ENCODE peak calls at places on chromosomes 1 and 21, in ten cellular contexts. One of them, this sample, is unnamed.
A peak's percentile ranks its signal among the peaks of the same experiment; 100 is the strongest.

GRCh38 chr1:241485554-241485992 is 34.0 kb downstream of the FH start:
- DNase-seq in keratinocyte: no peak
- DNase-seq in upper lobe of left lung: no peak
- DNase-seq in GM23338: peak; percentile 59
- DNase-seq in sigmoid colon: no peak
- DNase-seq in pancreas: no peak
- DNase-seq in PC-9: no peak
- DNase-seq in activated B cell treated with CpG ODN at 0.5 μM for 24 hours: no peak
- DNase-seq in tibial nerve: no peak
- DNase-seq in fibroblast of mammary gland: peak; percentile 42
- DNase-seq in this sample: peak; percentile 64

GRCh38 chr1:180167721-180168467 is 13.2 kb downstream of the QSOX1 start:
- DNase-seq in keratinocyte: peak; percentile 76
- DNase-seq in upper lobe of left lung: peak; percentile 88
- DNase-seq in GM23338: peak; percentile 92
- DNase-seq in sigmoid colon: peak; percentile 51
- DNase-seq in pancreas: peak; percentile 94
- DNase-seq in PC-9: peak; percentile 96
- DNase-seq in activated B cell treated with CpG ODN at 0.5 μM for 24 hours: no peak
- DNase-seq in tibial nerve: no peak
- DNase-seq in fibroblast of mammary gland: no peak
- DNase-seq in this sample: peak; percentile 97

GRCh38 chr1:11882814-11883538 is 24.2 kb upstream of the NPPB start:
- DNase-seq in keratinocyte: no peak
- DNase-seq in upper lobe of left lung: peak; percentile 77
- DNase-seq in GM23338: peak; percentile 80
- DNase-seq in sigmoid colon: no peak
- DNase-seq in pancreas: peak; percentile 88
- DNase-seq in PC-9: peak; percentile 34
- DNase-seq in activated B cell treated with CpG ODN at 0.5 μM for 24 hours: no peak
- DNase-seq in tibial nerve: no peak
- DNase-seq in fibroblast of mammary gland: no peak
- DNase-seq in this sample: no peak

GRCh38 chr21:44939532-44940115 is at the start of gene SLX9:
- DNase-seq in keratinocyte: no peak
- DNase-seq in upper lobe of left lung: peak; percentile 96
- DNase-seq in GM23338: peak; percentile 91
- DNase-seq in sigmoid colon: peak; percentile 86
- DNase-seq in pancreas: peak; percentile 79
- DNase-seq in PC-9: peak; percentile 80
- DNase-seq in activated B cell treated with CpG ODN at 0.5 μM for 24 hours: peak; percentile 80
- DNase-seq in tibial nerve: no peak
- DNase-seq in fibroblast of mammary gland: peak; percentile 60
- DNase-seq in this sample: peak; percentile 77

GRCh38 chr1:101236546-101237228 is at the start of gene S1PR1:
- DNase-seq in keratinocyte: peak; percentile 32
- DNase-seq in upper lobe of left lung: peak; percentile 89
- DNase-seq in GM23338: peak; percentile 88
- DNase-seq in sigmoid colon: peak; percentile 81
- DNase-seq in pancreas: peak; percentile 43
- DNase-seq in PC-9: no peak
- DNase-seq in activated B cell treated with CpG ODN at 0.5 μM for 24 hours: peak; percentile 61
- DNase-seq in tibial nerve: peak; percentile 28
- DNase-seq in fibroblast of mammary gland: peak; percentile 48
- DNase-seq in this sample: peak; percentile 52

GRCh38 chr1:46517932-46518498 is 28.4 kb downstream of the DMBX1 start:
- DNase-seq in keratinocyte: no peak
- DNase-seq in upper lobe of left lung: no peak
- DNase-seq in GM23338: no peak
- DNase-seq in sigmoid colon: no peak
- DNase-seq in pancreas: no peak
- DNase-seq in PC-9: peak; percentile 35
- DNase-seq in activated B cell treated with CpG ODN at 0.5 μM for 24 hours: no peak
- DNase-seq in tibial nerve: no peak
- DNase-seq in fibroblast of mammary gland: no peak
- DNase-seq in this sample: no peak

GRCh38 chr1:217078959-217079358 is 355.7 kb upstream of the ESRRG start:
- DNase-seq in keratinocyte: no peak
- DNase-seq in upper lobe of left lung: no peak
- DNase-seq in GM23338: no peak
- DNase-seq in sigmoid colon: no peak
- DNase-seq in pancreas: no peak
- DNase-seq in PC-9: no peak
- DNase-seq in activated B cell treated with CpG ODN at 0.5 μM for 24 hours: no peak
- DNase-seq in tibial nerve: no peak
- DNase-seq in fibroblast of mammary gland: no peak
- DNase-seq in this sample: no peak

GRCh38 chr1:164660415-164661174 is 101.6 kb downstream of the PBX1 start:
- DNase-seq in keratinocyte: no peak
- DNase-seq in upper lobe of left lung: no peak
- DNase-seq in GM23338: no peak
- DNase-seq in sigmoid colon: no peak
- DNase-seq in pancreas: no peak
- DNase-seq in PC-9: no peak
- DNase-seq in activated B cell treated with CpG ODN at 0.5 μM for 24 hours: no peak
- DNase-seq in tibial nerve: no peak
- DNase-seq in fibroblast of mammary gland: no peak
- DNase-seq in this sample: no peak

GRCh38 chr1:41751804-41752513 is 166.8 kb downstream of the HIVEP3 start:
- DNase-seq in keratinocyte: no peak
- DNase-seq in upper lobe of left lung: no peak
- DNase-seq in GM23338: no peak
- DNase-seq in sigmoid colon: peak; percentile 63
- DNase-seq in pancreas: no peak
- DNase-seq in PC-9: no peak
- DNase-seq in activated B cell treated with CpG ODN at 0.5 μM for 24 hours: no peak
- DNase-seq in tibial nerve: no peak
- DNase-seq in fibroblast of mammary gland: peak; percentile 89
- DNase-seq in this sample: no peak

GRCh38 chr21:45104560-45104959 is 30.2 kb downstream of the ADARB1 start:
- DNase-seq in keratinocyte: no peak
- DNase-seq in upper lobe of left lung: no peak
- DNase-seq in GM23338: no peak
- DNase-seq in sigmoid colon: no peak
- DNase-seq in pancreas: peak; percentile 41
- DNase-seq in PC-9: no peak
- DNase-seq in activated B cell treated with CpG ODN at 0.5 μM for 24 hours: peak; percentile 41
- DNase-seq in tibial nerve: no peak
- DNase-seq in fibroblast of mammary gland: no peak
- DNase-seq in this sample: peak; percentile 53

GRCh38 chr1:21397813-21398188 is 42.1 kb upstream of the NBPF3 start:
- DNase-seq in keratinocyte: no peak
- DNase-seq in upper lobe of left lung: no peak
- DNase-seq in GM23338: peak; percentile 85
- DNase-seq in sigmoid colon: no peak
- DNase-seq in pancreas: no peak
- DNase-seq in PC-9: no peak
- DNase-seq in activated B cell treated with CpG ODN at 0.5 μM for 24 hours: no peak
- DNase-seq in tibial nerve: no peak
- DNase-seq in fibroblast of mammary gland: no peak
- DNase-seq in this sample: no peak

GRCh38 chr21:37871121-37871862 is 45.0 kb downstream of the KCNJ6 start:
- DNase-seq in keratinocyte: no peak
- DNase-seq in upper lobe of left lung: no peak
- DNase-seq in GM23338: no peak
- DNase-seq in sigmoid colon: no peak
- DNase-seq in pancreas: no peak
- DNase-seq in PC-9: no peak
- DNase-seq in activated B cell treated with CpG ODN at 0.5 μM for 24 hours: no peak
- DNase-seq in tibial nerve: no peak
- DNase-seq in fibroblast of mammary gland: peak; percentile 86
- DNase-seq in this sample: peak; percentile 66

GRCh38 chr1:15937146-15937545 is 38.8 kb downstream of the ZBTB17 start:
- DNase-seq in keratinocyte: no peak
- DNase-seq in upper lobe of left lung: peak; percentile 62
- DNase-seq in GM23338: no peak
- DNase-seq in sigmoid colon: no peak
- DNase-seq in pancreas: no peak
- DNase-seq in PC-9: no peak
- DNase-seq in activated B cell treated with CpG ODN at 0.5 μM for 24 hours: no peak
- DNase-seq in tibial nerve: no peak
- DNase-seq in fibroblast of mammary gland: no peak
- DNase-seq in this sample: no peak

GRCh38 chr1:180151508-180151907 is 3.2 kb upstream of the QSOX1 start:
- DNase-seq in keratinocyte: no peak
- DNase-seq in upper lobe of left lung: no peak
- DNase-seq in GM23338: no peak
- DNase-seq in sigmoid colon: no peak
- DNase-seq in pancreas: no peak
- DNase-seq in PC-9: no peak
- DNase-seq in activated B cell treated with CpG ODN at 0.5 μM for 24 hours: no peak
- DNase-seq in tibial nerve: no peak
- DNase-seq in fibroblast of mammary gland: peak; percentile 76
- DNase-seq in this sample: peak; percentile 88

GRCh38 chr1:186112280-186112679 is 262.8 kb downstream of the TPR start:
- DNase-seq in keratinocyte: peak; percentile 15
- DNase-seq in upper lobe of left lung: no peak
- DNase-seq in GM23338: peak; percentile 12
- DNase-seq in sigmoid colon: no peak
- DNase-seq in pancreas: no peak
- DNase-seq in PC-9: no peak
- DNase-seq in activated B cell treated with CpG ODN at 0.5 μM for 24 hours: no peak
- DNase-seq in tibial nerve: no peak
- DNase-seq in fibroblast of mammary gland: no peak
- DNase-seq in this sample: peak; percentile 17

GRCh38 chr1:21896026-21896425 is 41.1 kb downstream of the HSPG2 start:
- DNase-seq in keratinocyte: no peak
- DNase-seq in upper lobe of left lung: no peak
- DNase-seq in GM23338: no peak
- DNase-seq in sigmoid colon: no peak
- DNase-seq in pancreas: no peak
- DNase-seq in PC-9: no peak
- DNase-seq in activated B cell treated with CpG ODN at 0.5 μM for 24 hours: no peak
- DNase-seq in tibial nerve: no peak
- DNase-seq in fibroblast of mammary gland: no peak
- DNase-seq in this sample: no peak

GRCh38 chr1:40257313-40257687 is 736 bp upstream of the ZMPSTE24 start:
- DNase-seq in keratinocyte: no peak
- DNase-seq in upper lobe of left lung: no peak
- DNase-seq in GM23338: peak; percentile 33
- DNase-seq in sigmoid colon: no peak
- DNase-seq in pancreas: no peak
- DNase-seq in PC-9: no peak
- DNase-seq in activated B cell treated with CpG ODN at 0.5 μM for 24 hours: no peak
- DNase-seq in tibial nerve: no peak
- DNase-seq in fibroblast of mammary gland: no peak
- DNase-seq in this sample: no peak

GRCh38 chr1:226568077-226568831 is 19.7 kb downstream of the STUM start:
- DNase-seq in keratinocyte: no peak
- DNase-seq in upper lobe of left lung: peak; percentile 36
- DNase-seq in GM23338: peak; percentile 65
- DNase-seq in sigmoid colon: peak; percentile 76
- DNase-seq in pancreas: no peak
- DNase-seq in PC-9: no peak
- DNase-seq in activated B cell treated with CpG ODN at 0.5 μM for 24 hours: no peak
- DNase-seq in tibial nerve: no peak
- DNase-seq in fibroblast of mammary gland: peak; percentile 15
- DNase-seq in this sample: no peak
- TF ChIP-seq CTCF in keratinocyte: no peak
- TF ChIP-seq CTCF in upper lobe of left lung: no peak
- TF ChIP-seq CTCF in GM23338: peak; percentile 68
- TF ChIP-seq CTCF in sigmoid colon: peak; percentile 41
- TF ChIP-seq CTCF in pancreas: no peak
- TF ChIP-seq CTCF in PC-9: peak; percentile 34
- TF ChIP-seq CTCF in activated B cell treated with CpG ODN at 0.5 μM for 24 hours: no peak
- TF ChIP-seq CTCF in tibial nerve: no peak
- TF ChIP-seq CTCF in fibroblast of mammary gland: peak; percentile 21
- TF ChIP-seq CTCF in this sample: peak; percentile 15

GRCh38 chr1:198756470-198756869 is 117.6 kb downstream of the PTPRC start:
- DNase-seq in keratinocyte: no peak
- DNase-seq in upper lobe of left lung: no peak
- DNase-seq in GM23338: no peak
- DNase-seq in sigmoid colon: no peak
- DNase-seq in pancreas: no peak
- DNase-seq in PC-9: no peak
- DNase-seq in activated B cell treated with CpG ODN at 0.5 μM for 24 hours: no peak
- DNase-seq in tibial nerve: no peak
- DNase-seq in fibroblast of mammary gland: peak; percentile 51
- DNase-seq in this sample: peak; percentile 45
- TF ChIP-seq CTCF in keratinocyte: no peak
- TF ChIP-seq CTCF in upper lobe of left lung: no peak
- TF ChIP-seq CTCF in GM23338: no peak
- TF ChIP-seq CTCF in sigmoid colon: peak; percentile 14
- TF ChIP-seq CTCF in pancreas: no peak
- TF ChIP-seq CTCF in PC-9: peak; percentile 62
- TF ChIP-seq CTCF in activated B cell treated with CpG ODN at 0.5 μM for 24 hours: no peak
- TF ChIP-seq CTCF in tibial nerve: no peak
- TF ChIP-seq CTCF in fibroblast of mammary gland: peak; percentile 25
- TF ChIP-seq CTCF in this sample: peak; percentile 50

DNA sequence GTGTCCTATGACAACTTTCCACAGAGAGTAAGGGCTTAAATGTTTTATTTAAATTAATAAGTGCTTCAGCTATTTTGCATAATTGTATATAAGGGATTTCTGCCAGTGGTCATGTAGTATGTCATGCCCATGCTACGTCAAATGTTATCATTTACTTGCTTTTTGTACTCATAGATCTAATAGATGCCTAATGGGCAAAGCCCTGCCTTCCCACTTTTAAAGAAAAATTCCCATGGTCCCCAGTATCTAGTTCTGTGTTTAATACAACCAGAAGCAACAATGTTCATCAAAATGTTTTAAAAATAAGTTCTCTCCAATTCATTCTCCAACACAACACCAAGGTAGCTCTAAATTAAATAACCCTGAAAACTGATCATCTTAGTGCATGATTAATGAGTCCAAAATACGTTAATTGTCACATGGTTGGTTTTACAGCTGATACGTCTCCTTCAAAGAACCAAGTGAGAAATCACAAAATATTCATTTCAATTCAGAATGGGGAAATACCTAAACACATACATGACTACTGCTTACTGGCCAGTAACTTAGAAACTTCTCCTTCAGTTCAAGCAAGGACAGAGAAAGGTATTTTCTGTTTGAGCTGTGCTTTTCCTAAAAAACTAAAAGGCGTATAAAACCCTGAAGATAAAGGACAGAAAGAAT is 49.1 kb upstream of the SDC3 start:
- DNase-seq in keratinocyte: no peak
- DNase-seq in upper lobe of left lung: no peak
- DNase-seq in GM23338: no peak
- DNase-seq in sigmoid colon: no peak
- DNase-seq in pancreas: no peak
- DNase-seq in PC-9: no peak
- DNase-seq in activated B cell treated with CpG ODN at 0.5 μM for 24 hours: no peak
- DNase-seq in tibial nerve: no peak
- DNase-seq in fibroblast of mammary gland: no peak
- DNase-seq in this sample: no peak
- TF ChIP-seq CTCF in keratinocyte: no peak
- TF ChIP-seq CTCF in upper lobe of left lung: no peak
- TF ChIP-seq CTCF in GM23338: no peak
- TF ChIP-seq CTCF in sigmoid colon: no peak
- TF ChIP-seq CTCF in pancreas: no peak
- TF ChIP-seq CTCF in PC-9: no peak
- TF ChIP-seq CTCF in activated B cell treated with CpG ODN at 0.5 μM for 24 hours: no peak
- TF ChIP-seq CTCF in tibial nerve: no peak
- TF ChIP-seq CTCF in fibroblast of mammary gland: no peak
- TF ChIP-seq CTCF in this sample: no peak

DNA sequence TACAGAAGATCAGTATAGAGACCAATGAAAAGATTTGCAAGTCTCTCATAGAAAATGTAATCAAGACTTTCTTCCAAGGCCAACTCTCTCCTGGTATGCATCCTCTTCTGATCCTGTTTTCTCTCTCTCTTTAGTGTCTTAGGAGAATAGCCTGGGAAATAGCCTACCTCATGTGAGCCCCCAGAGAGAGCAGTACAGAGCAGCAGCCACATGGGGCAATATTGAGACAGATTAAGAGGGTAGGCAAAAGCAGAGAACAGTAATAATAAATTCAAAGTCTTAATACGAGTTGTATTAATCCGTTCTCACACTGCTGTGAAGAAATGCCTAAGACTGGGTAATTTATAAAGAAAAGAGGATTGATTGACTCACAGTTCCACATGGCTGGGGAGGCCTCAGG is 61.4 kb downstream of the RNASEL start:
- DNase-seq in keratinocyte: no peak
- DNase-seq in upper lobe of left lung: no peak
- DNase-seq in GM23338: no peak
- DNase-seq in sigmoid colon: no peak
- DNase-seq in pancreas: no peak
- DNase-seq in PC-9: no peak
- DNase-seq in activated B cell treated with CpG ODN at 0.5 μM for 24 hours: no peak
- DNase-seq in tibial nerve: no peak
- DNase-seq in fibroblast of mammary gland: peak; percentile 3
- DNase-seq in this sample: no peak
- TF ChIP-seq CTCF in keratinocyte: no peak
- TF ChIP-seq CTCF in upper lobe of left lung: no peak
- TF ChIP-seq CTCF in GM23338: no peak
- TF ChIP-seq CTCF in sigmoid colon: no peak
- TF ChIP-seq CTCF in pancreas: no peak
- TF ChIP-seq CTCF in PC-9: peak; percentile 45
- TF ChIP-seq CTCF in activated B cell treated with CpG ODN at 0.5 μM for 24 hours: no peak
- TF ChIP-seq CTCF in tibial nerve: no peak
- TF ChIP-seq CTCF in fibroblast of mammary gland: peak; percentile 14
- TF ChIP-seq CTCF in this sample: no peak

This sample was measured in MCF 10A.